ENCODE peak calls at places on chromosomes 5 and 9, in four cellular contexts. One of them, this sample, is unnamed.

GRCh38 chr5:134275822-134276221 is 49.9 kb upstream of the PPP2CA start:
- DNase-seq in neural progenitor cell: no peak
- DNase-seq in sciatic nerve: no peak
- DNase-seq in AG08396: no peak
- DNase-seq in this sample: no peak

GRCh38 chr9:16121593-16121992 is 568.8 kb downstream of the CCDC171 start:
- DNase-seq in sciatic nerve: no peak
- DNase-seq in AG08396: no peak
- DNase-seq in neural progenitor cell: no peak
- DNase-seq in this sample: no peak

GRCh38 chr9:18438300-18438925 is 35.5 kb upstream of the ADAMTSL1 start:
- DNase-seq in neural progenitor cell: peak
- DNase-seq in sciatic nerve: peak
- DNase-seq in AG08396: peak
- DNase-seq in this sample: no peak

GRCh38 chr5:95113489-95113888 is 171.4 kb downstream of the MCTP1 start:
- DNase-seq in sciatic nerve: no peak
- DNase-seq in AG08396: peak
- DNase-seq in neural progenitor cell: peak
- DNase-seq in this sample: no peak

GRCh38 chr5:400282-401215 is 42.4 kb upstream of the EXOC3 start:
- DNase-seq in AG08396: peak
- DNase-seq in sciatic nerve: peak
- DNase-seq in neural progenitor cell: no peak
- DNase-seq in this sample: no peak

GRCh38 chr9:106420511-106420944 is 442.4 kb upstream of the ZNF462 start:
- DNase-seq in sciatic nerve: no peak
- DNase-seq in AG08396: no peak
- DNase-seq in neural progenitor cell: no peak
- DNase-seq in this sample: no peak

GRCh38 chr9:95511232-95511951 is 5.4 kb downstream of the PTCH1 start:
- DNase-seq in neural progenitor cell: peak
- DNase-seq in sciatic nerve: peak
- DNase-seq in AG08396: peak
- DNase-seq in this sample: no peak

GRCh38 chr9:116163293-116164055 is 9.9 kb downstream of the PAPPA start:
- DNase-seq in sciatic nerve: no peak
- DNase-seq in AG08396: no peak
- DNase-seq in neural progenitor cell: peak
- DNase-seq in this sample: no peak

GRCh38 chr5:181027452-181028031 is 12.5 kb upstream of the BTNL9 start:
- DNase-seq in AG08396: no peak
- DNase-seq in sciatic nerve: no peak
- DNase-seq in neural progenitor cell: no peak
- DNase-seq in this sample: no peak

GRCh38 chr5:139711067-139711851 is 63.1 kb downstream of the CXXC5 start:
- DNase-seq in neural progenitor cell: peak
- DNase-seq in sciatic nerve: peak
- DNase-seq in AG08396: peak
- DNase-seq in this sample: peak

GRCh38 chr5:147628054-147628895 is 118.4 kb upstream of the DPYSL3 start:
- DNase-seq in neural progenitor cell: peak
- DNase-seq in sciatic nerve: peak
- DNase-seq in AG08396: peak
- DNase-seq in this sample: peak

GRCh38 chr9:106953166-106953565 is 90.2 kb downstream of the ZNF462 start:
- DNase-seq in neural progenitor cell: no peak
- DNase-seq in sciatic nerve: no peak
- DNase-seq in AG08396: peak
- DNase-seq in this sample: peak

GRCh38 chr5:1792842-1793266 is 6.8 kb downstream of the MRPL36 start:
- DNase-seq in neural progenitor cell: no peak
- DNase-seq in AG08396: peak
- DNase-seq in sciatic nerve: peak
- DNase-seq in this sample: peak

GRCh38 chr9:5441043-5441442 is 3.3 kb upstream of the PLGRKT start:
- DNase-seq in neural progenitor cell: no peak
- DNase-seq in AG08396: no peak
- DNase-seq in sciatic nerve: no peak
- DNase-seq in this sample: no peak

GRCh38 chr5:132019857-132020555 is 8.5 kb upstream of the ACSL6 start:
- DNase-seq in AG08396: no peak
- DNase-seq in neural progenitor cell: no peak
- DNase-seq in sciatic nerve: no peak
- DNase-seq in this sample: no peak

GRCh38 chr9:129469188-129469987 is 151.5 kb downstream of the C9orf50 start:
- DNase-seq in neural progenitor cell: peak
- DNase-seq in sciatic nerve: no peak
- DNase-seq in AG08396: no peak
- DNase-seq in this sample: no peak

GRCh38 chr9:126932871-126933321 is 18.3 kb downstream of the RALGPS1 start:
- DNase-seq in sciatic nerve: no peak
- DNase-seq in neural progenitor cell: peak
- DNase-seq in AG08396: no peak
- DNase-seq in this sample: no peak

GRCh38 chr5:132260714-132261615 is 3.5 kb downstream of the PDLIM4 start:
- DNase-seq in AG08396: no peak
- DNase-seq in sciatic nerve: peak
- DNase-seq in neural progenitor cell: no peak
- DNase-seq in this sample: peak

GRCh38 chr9:134932171-134932570 is 14.5 kb upstream of the FCN1 start:
- DNase-seq in sciatic nerve: no peak
- DNase-seq in neural progenitor cell: no peak
- DNase-seq in AG08396: no peak
- DNase-seq in this sample: no peak

GRCh38 chr5:143205386-143205785 is 198.1 kb downstream of the NR3C1 start:
- DNase-seq in neural progenitor cell: no peak
- DNase-seq in sciatic nerve: no peak
- DNase-seq in AG08396: peak
- DNase-seq in this sample: peak

GRCh38 chr5:134432677-134433359 is 21.1 kb upstream of the CDKN2AIPNL start:
- DNase-seq in neural progenitor cell: no peak
- DNase-seq in sciatic nerve: no peak
- DNase-seq in AG08396: no peak
- DNase-seq in this sample: no peak

GRCh38 chr5:122997294-122997693 is 39.2 kb downstream of the PPIC start:
- DNase-seq in AG08396: no peak
- DNase-seq in neural progenitor cell: peak
- DNase-seq in sciatic nerve: no peak
- DNase-seq in this sample: no peak